ENCODE peak calls at places on chromosome 7, in nine cellular contexts. U is EL; F is NCI-H1105; B is iPS DF 6.9; K is central memory CD4-positive, alpha-beta T cell; P is renal cortical epithelial cell; E is NCI-H748 treated with DMSO at 0.1 percent for 48 hours; G is hepatocyte; T is NCI-H69. L is an unnamed sample.

GRCh38 chr7:95157381-95157780 is 167.0 kb downstream of the PON1 start:
- DNase-seq in T (no peak), B (no peak), U (no peak), G (no peak), F (no peak), K (no peak), P (no peak), E (no peak), L (no peak)

GRCh38 chr7:116630932-116631449 is 41.0 kb upstream of the MET start:
- DNase-seq in K (no peak), P (peak; percentile 98), U (peak; percentile 67), T (peak; percentile 96), G (peak; percentile 76), E (no peak), B (no peak), F (no peak), L (peak; percentile 86)

GRCh38 chr7:30430777-30431176 is 47.8 kb downstream of the NOD1 start:
- DNase-seq in E (no peak), U (no peak), G (no peak), B (no peak), K (no peak), P (peak; percentile 16), T (peak; percentile 61), F (no peak), L (no peak)

GRCh38 chr7:93231799-93232672 is at the start of gene VPS50:
- DNase-seq in G (peak; percentile 97), U (peak; percentile 96), K (peak; percentile 94), E (peak; percentile 98), F (peak; percentile 95), B (peak; percentile 89), T (peak; percentile 99), P (peak; percentile 95), L (peak; percentile 94)

GRCh38 chr7:28733035-28733434 is 225.1 kb downstream of the TRIL start:
- DNase-seq in K (no peak), G (no peak), P (no peak), U (no peak), T (no peak), F (no peak), B (no peak), E (no peak), L (no peak)

GRCh38 chr7:74404741-74405140 is 49.0 kb upstream of the GTF2IRD1 start:
- DNase-seq in B (no peak), K (no peak), U (no peak), G (no peak), F (no peak), E (no peak), T (peak; percentile 12), P (no peak), L (no peak)

GRCh38 chr7:30929686-30930085 is 18.0 kb downstream of the AQP1 start:
- DNase-seq in F (no peak), K (no peak), G (no peak), B (no peak), E (no peak), U (no peak), T (no peak), P (no peak), L (no peak)

GRCh38 chr7:114026486-114027089 is 107.8 kb upstream of the PPP1R3A start:
- DNase-seq in T (peak; percentile 88), E (peak; percentile 66), B (peak; percentile 18), P (peak; percentile 61), G (peak; percentile 87), U (peak; percentile 45), F (peak; percentile 61), K (peak; percentile 47), L (no peak)

GRCh38 chr7:46387646-46388045 is 466.6 kb upstream of the IGFBP3 start:
- DNase-seq in G (no peak), U (peak; percentile 61), B (no peak), E (no peak), P (peak; percentile 45), K (no peak), F (no peak), T (no peak), L (no peak)

GRCh38 chr7:67604461-67605386 is 608.1 kb downstream of the TYW1 start:
- DNase-seq in E (no peak), K (no peak), U (no peak), B (no peak), G (no peak), P (no peak), F (no peak), T (no peak), L (no peak)

GRCh38 chr7:23332881-23333612 is 33.9 kb downstream of the MALSU1 start:
- DNase-seq in T (peak; percentile 40), P (peak; percentile 20), K (no peak), E (no peak), U (peak; percentile 31), G (no peak), F (no peak), B (no peak), L (no peak)

GRCh38 chr7:94440460-94441039 is 45.9 kb downstream of the COL1A2 start:
- DNase-seq in B (no peak), F (no peak), T (peak; percentile 91), P (no peak), G (peak; percentile 43), K (no peak), U (no peak), E (peak; percentile 33), L (no peak)

GRCh38 chr7:86320886-86321285 is 322.8 kb upstream of the GRM3 start:
- DNase-seq in B (no peak), U (no peak), K (no peak), T (no peak), G (no peak), P (no peak), F (no peak), E (no peak), L (no peak)

GRCh38 chr7:140061607-140061930 is 1.2 kb downstream of the PARP12 start:
- DNase-seq in G (no peak), P (no peak), E (no peak), T (peak; percentile 48), B (no peak), K (no peak), U (peak; percentile 48), F (no peak), L (no peak)

GRCh38 chr7:537911-538634 is 18.4 kb upstream of the PDGFA start:
- DNase-seq in K (no peak), T (no peak), E (no peak), G (peak; percentile 95), F (no peak), P (peak; percentile 82), B (no peak), U (peak; percentile 97), L (peak; percentile 73)

GRCh38 chr7:129951076-129952011 is 1.4 kb downstream of the UBE2H start:
- DNase-seq in E (no peak), P (peak; percentile 21), B (no peak), T (peak; percentile 62), F (peak; percentile 3), U (peak; percentile 25), G (peak; percentile 46), K (no peak), L (no peak)

GRCh38 chr7:5452470-5452899 is 28.9 kb upstream of the TNRC18 start:
- DNase-seq in T (no peak), B (no peak), G (no peak), K (no peak), E (no peak), P (no peak), U (no peak), F (no peak), L (peak; percentile 41)

GRCh38 chr7:108246227-108246837 is 116.2 kb upstream of the LAMB4 start:
- DNase-seq in U (peak; percentile 96), E (no peak), T (peak; percentile 75), F (no peak), K (no peak), B (no peak), G (peak; percentile 52), P (peak; percentile 100), L (peak; percentile 28)

GRCh38 chr7:30575910-30576309 is 18.8 kb upstream of the GARS1 start:
- DNase-seq in T (no peak), E (no peak), B (no peak), F (no peak), P (no peak), K (no peak), G (no peak), U (no peak), L (no peak)

GRCh38 chr7:55387062-55387965 is 22.2 kb downstream of the LANCL2 start:
- DNase-seq in G (no peak), P (peak; percentile 16), E (no peak), K (no peak), B (no peak), T (peak; percentile 35), F (no peak), U (peak; percentile 21), L (no peak)

GRCh38 chr7:47576031-47576908 is 5.6 kb downstream of the TNS3 start:
- DNase-seq in P (peak; percentile 92), F (no peak), U (peak; percentile 66), E (no peak), K (no peak), B (no peak), T (peak; percentile 43), G (peak; percentile 78), L (peak; percentile 89)

GRCh38 chr7:69934475-69934903 is 336.2 kb downstream of the AUTS2 start:
- DNase-seq in E (peak; percentile 97), T (peak; percentile 100), K (no peak), G (no peak), B (no peak), F (peak; percentile 96), P (no peak), U (no peak), L (no peak)

GRCh38 chr7:157760004-157760730 is 423.4 kb downstream of the DNAJB6 start:
- DNase-seq in F (no peak), P (no peak), K (no peak), U (no peak), B (no peak), E (no peak), T (no peak), G (no peak), L (no peak)

GRCh38 chr7:155959894-155960293 is 147.6 kb upstream of the SHH start:
- DNase-seq in G (no peak), K (no peak), F (peak; percentile 27), T (peak; percentile 63), B (no peak), U (no peak), P (peak; percentile 62), E (peak; percentile 73), L (peak; percentile 23)

GRCh38 chr7:14195896-14196295 is 206.4 kb upstream of the ETV1 start:
- DNase-seq in B (no peak), K (no peak), G (no peak), F (no peak), E (no peak), P (no peak), U (no peak), T (no peak), L (no peak)

GRCh38 chr7:117715784-117716445 is 157.3 kb downstream of the CTTNBP2 start:
- DNase-seq in G (peak; percentile 78), P (peak; percentile 87), F (peak; percentile 30), B (peak; percentile 25), K (no peak), U (peak; percentile 44), T (peak; percentile 67), E (peak; percentile 75), L (no peak)

GRCh38 chr7:75953918-75954317 is 39.0 kb downstream of the POR start:
- DNase-seq in F (no peak), G (no peak), K (no peak), P (no peak), U (no peak), T (no peak), B (no peak), E (no peak), L (no peak)

GRCh38 chr7:56106108-56107073 is at the start of gene CHCHD2:
- DNase-seq in E (peak; percentile 92), G (peak; percentile 90), K (peak; percentile 95), T (peak; percentile 99), U (peak; percentile 99), P (peak; percentile 98), B (no peak), F (peak; percentile 98), L (peak; percentile 97)

GRCh38 chr7:134425777-134426176 is 33.1 kb downstream of the AKR1B1 start:
- DNase-seq in E (no peak), G (no peak), K (no peak), F (no peak), B (no peak), T (no peak), P (no peak), U (no peak), L (no peak)

GRCh38 chr7:128922496-128923410 is 12.2 kb upstream of the KCP start:
- DNase-seq in U (no peak), G (no peak), P (no peak), B (no peak), K (no peak), T (peak; percentile 40), F (no peak), E (no peak), L (no peak)

GRCh38 chr7:115910541-115911164 is 119.9 kb downstream of the TFEC start:
- DNase-seq in B (peak; percentile 5), E (peak; percentile 83), G (peak; percentile 42), T (peak; percentile 93), F (peak; percentile 24), K (peak; percentile 6), P (peak; percentile 65), U (peak; percentile 25), L (no peak)

L was measured in stomach.